ENCODE peak calls at places on chromosomes 4 and X, in four cellular contexts. One of them, this sample, is unnamed.

GRCh38 chr4:154491341-154491679 is 289 bp downstream of the DCHS2 start:
- DNase-seq in colonic mucosa: no peak
- DNase-seq in HCT116: no peak
- DNase-seq in lung: no peak
- DNase-seq in this sample: peak; percentile 5

GRCh38 chrX:153828723-153829548 is 1.4 kb downstream of the PDZD4 start:
- DNase-seq in lung: no peak
- DNase-seq in HCT116: no peak
- DNase-seq in colonic mucosa: no peak
- DNase-seq in this sample: no peak

GRCh38 chrX:9595131-9595530 is 130.3 kb downstream of the TBL1X start:
- DNase-seq in HCT116: no peak
- DNase-seq in colonic mucosa: no peak
- DNase-seq in lung: no peak
- DNase-seq in this sample: no peak

GRCh38 chr4:118032691-118033090 is 1.6 kb upstream of the NDST3 start:
- DNase-seq in colonic mucosa: no peak
- DNase-seq in HCT116: peak; percentile 29
- DNase-seq in lung: no peak
- DNase-seq in this sample: peak; percentile 39

GRCh38 chr4:604131-604530 is 21.2 kb upstream of the PDE6B start:
- DNase-seq in lung: no peak
- DNase-seq in colonic mucosa: no peak
- DNase-seq in HCT116: no peak
- DNase-seq in this sample: no peak

GRCh38 chrX:118349188-118349587 is 3.3 kb downstream of the WDR44 start:
- DNase-seq in lung: no peak
- DNase-seq in HCT116: no peak
- DNase-seq in colonic mucosa: no peak
- DNase-seq in this sample: no peak

GRCh38 chr4:148265627-148266026 is 176.6 kb downstream of the NR3C2 start:
- DNase-seq in colonic mucosa: no peak
- DNase-seq in HCT116: no peak
- DNase-seq in lung: no peak
- DNase-seq in this sample: no peak

GRCh38 chr4:69058410-69059059 is 37.7 kb upstream of the UGT2B7 start:
- DNase-seq in colonic mucosa: no peak
- DNase-seq in HCT116: no peak
- DNase-seq in lung: no peak
- DNase-seq in this sample: no peak

GRCh38 chrX:138945219-138945618 is 233.7 kb upstream of the FGF13 start:
- DNase-seq in HCT116: no peak
- DNase-seq in lung: no peak
- DNase-seq in colonic mucosa: no peak
- DNase-seq in this sample: peak; percentile 52

GRCh38 chr4:20251796-20252655 is at the start of gene SLIT2:
- DNase-seq in lung: peak; percentile 74
- DNase-seq in colonic mucosa: peak; percentile 80
- DNase-seq in HCT116: peak; percentile 24
- DNase-seq in this sample: peak; percentile 35

DNA sequence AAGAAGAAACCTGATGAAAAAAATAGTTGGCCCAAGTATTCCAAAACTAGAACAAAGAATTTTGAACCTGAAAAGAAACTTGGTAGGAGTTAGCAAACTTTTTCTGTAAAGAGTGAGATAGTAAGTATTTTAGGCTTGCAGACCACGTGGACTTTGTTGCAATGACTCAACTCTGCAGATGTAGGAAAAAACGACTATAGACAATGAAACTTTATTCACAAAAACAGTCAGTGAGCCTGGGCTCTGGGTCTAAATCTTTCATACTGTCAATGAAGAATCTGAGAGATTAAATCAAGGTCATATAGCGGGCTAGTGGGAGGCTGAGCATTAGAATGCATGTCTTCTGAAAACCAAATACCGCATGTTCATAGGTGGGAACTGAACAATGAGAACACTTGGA is 23.0 kb downstream of the SH3D19 start:
- DNase-seq in colonic mucosa: no peak
- DNase-seq in HCT116: no peak
- DNase-seq in lung: no peak
- DNase-seq in this sample: no peak
- TF ChIP-seq CTCF in colonic mucosa: no peak
- TF ChIP-seq CTCF in HCT116: no peak
- TF ChIP-seq CTCF in lung: no peak
- TF ChIP-seq CTCF in this sample: no peak

GRCh38 chr4:47011189-47011518 is 17.8 kb upstream of the GABRA4 start:
- DNase-seq in colonic mucosa: no peak
- DNase-seq in HCT116: no peak
- DNase-seq in lung: no peak
- DNase-seq in this sample: no peak

GRCh38 chr4:47013373-47013772 is 18.0 kb upstream of the GABRB1 start:
- DNase-seq in lung: no peak
- DNase-seq in colonic mucosa: no peak
- DNase-seq in HCT116: no peak
- DNase-seq in this sample: no peak

GRCh38 chr4:47010347-47011188 is 17.2 kb upstream of the GABRA4 start:
- DNase-seq in colonic mucosa: no peak
- DNase-seq in lung: no peak
- DNase-seq in HCT116: no peak
- DNase-seq in this sample: peak; percentile 7
- H3K4me3 ChIP-seq in colonic mucosa: no peak overlapping the region
- H3K4me3 ChIP-seq in lung: no peak overlapping the region
- H3K4me3 ChIP-seq in HCT116: no peak overlapping the region
- H3K4me3 ChIP-seq in this sample: no peak overlapping the region

GRCh38 chr4:7862561-7863200 is 77.0 kb downstream of the AFAP1 start:
- DNase-seq in lung: no peak
- DNase-seq in colonic mucosa: no peak
- DNase-seq in HCT116: no peak
- DNase-seq in this sample: no peak
- H3K36me3 ChIP-seq in lung: peaks cover 5% of the 10 kb centered on the region
- H3K36me3 ChIP-seq in colonic mucosa: no peaks in the 10 kb centered on the region
- H3K36me3 ChIP-seq in HCT116: no peaks in the 10 kb centered on the region
- H3K36me3 ChIP-seq in this sample: peaks cover 1% of the 10 kb centered on the region

DNA sequence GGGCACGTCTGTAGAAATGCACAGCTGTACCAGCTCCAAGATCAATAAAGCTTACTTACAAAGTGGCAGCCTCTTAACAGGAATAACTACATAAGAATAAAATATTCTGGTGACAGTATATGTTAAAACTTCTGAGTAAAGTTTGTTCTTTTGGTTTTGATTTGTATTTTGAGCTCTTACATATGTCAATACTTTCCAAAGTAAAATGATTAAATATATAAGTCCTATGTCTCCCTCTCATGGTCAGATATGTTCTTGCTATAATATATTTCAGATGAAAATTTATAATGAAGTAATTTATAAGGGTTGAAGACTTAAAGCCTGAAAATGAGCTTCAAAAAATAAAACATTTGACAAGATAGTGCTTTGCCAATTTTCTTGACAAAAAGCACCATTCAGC is 254.4 kb downstream of the NPFFR2 start:
- DNase-seq in lung: no peak
- DNase-seq in HCT116: no peak
- DNase-seq in colonic mucosa: no peak
- DNase-seq in this sample: peak; percentile 48
- TF ChIP-seq CTCF in lung: no peak
- TF ChIP-seq CTCF in HCT116: no peak
- TF ChIP-seq CTCF in colonic mucosa: no peak
- TF ChIP-seq CTCF in this sample: no peak